ENCODE peak calls at places on chromosomes 7 and 10, in four cellular contexts. Q is cardiac septum, A is AG09309, W is Ammon's horn. L is an unnamed sample.

GRCh38 chr7:135197343-135197742 is 14.0 kb downstream of the WDR91 start:
- DNase-seq in Q (no peak), A (no peak), W (no peak), L (no peak)

GRCh38 chr10:112295853-112296830 is 12.9 kb downstream of the TECTB start:
- DNase-seq in Q (no peak), A (peak; percentile 55), W (peak; percentile 48), L (no peak)

GRCh38 chr10:132904169-132904813 is 38.1 kb downstream of the CFAP46 start:
- DNase-seq in Q (no peak), A (no peak), W (peak; percentile 28), L (no peak)

GRCh38 chr7:157467496-157468212 is 130.8 kb downstream of the DNAJB6 start:
- DNase-seq in Q (peak; percentile 62), A (no peak), W (no peak), L (no peak)

GRCh38 chr10:102261196-102261595 is 15.9 kb downstream of the GBF1 start:
- DNase-seq in Q (no peak), A (no peak), W (no peak), L (no peak)

GRCh38 chr10:43259248-43259980 is 7.5 kb downstream of the RASGEF1A start:
- DNase-seq in Q (peak; percentile 71), A (no peak), W (no peak), L (peak; percentile 79)

GRCh38 chr7:26648429-26649015 is 215.9 kb downstream of the SKAP2 start:
- DNase-seq in Q (no peak), A (peak; percentile 28), W (no peak), L (no peak)

GRCh38 chr10:62093863-62094291 is 174.8 kb downstream of the RTKN2 start:
- DNase-seq in Q (no peak), A (peak; percentile 71), W (no peak), L (no peak)

GRCh38 chr7:135200824-135201331 is 10.4 kb downstream of the WDR91 start:
- DNase-seq in Q (no peak), A (no peak), W (no peak), L (peak; percentile 3)

GRCh38 chr7:44286182-44286617 is 39.2 kb downstream of the CAMK2B start:
- DNase-seq in Q (peak; percentile 71), A (no peak), W (no peak), L (no peak)

GRCh38 chr10:74924251-74924954 is 98.0 kb downstream of the KAT6B start:
- DNase-seq in Q (no peak), A (peak; percentile 91), W (peak; percentile 24), L (no peak)

GRCh38 chr10:30818854-30819253 is 189.3 kb upstream of the LYZL2 start:
- DNase-seq in Q (no peak), A (no peak), W (no peak), L (no peak)

GRCh38 chr10:106540606-106541005 is 623.9 kb downstream of the SORCS1 start:
- DNase-seq in Q (no peak), A (no peak), W (no peak), L (no peak)

GRCh38 chr10:2812631-2813030 is 254.7 kb upstream of the PFKP start:
- DNase-seq in Q (no peak), A (no peak), W (no peak), L (no peak)

GRCh38 chr7:45972629-45973312 is 51.7 kb upstream of the IGFBP3 start:
- DNase-seq in Q (no peak), A (no peak), W (no peak), L (peak; percentile 86)

GRCh38 chr10:89537361-89537760 is 2.0 kb upstream of the SLC16A12 start:
- DNase-seq in Q (no peak), A (no peak), W (no peak), L (no peak)

GRCh38 chr7:127905491-127906330 is 125.5 kb downstream of the LRRC4 start:
- DNase-seq in Q (no peak), A (no peak), W (no peak), L (no peak)

GRCh38 chr10:104642311-104643022 is 1.4 kb downstream of the SORCS3 start:
- DNase-seq in Q (no peak), A (no peak), W (peak; percentile 80), L (peak; percentile 85)

GRCh38 chr7:27110163-27110976 is 7.9 kb upstream of the HOXA2 start:
- DNase-seq in Q (peak; percentile 66), A (no peak), W (no peak), L (peak; percentile 90)

GRCh38 chr7:30327813-30328212 is 43.4 kb downstream of the ZNRF2 start:
- DNase-seq in Q (no peak), A (no peak), W (no peak), L (no peak)

GRCh38 chr7:79403451-79403850 is 50.0 kb downstream of the MAGI2 start:
- DNase-seq in Q (no peak), A (no peak), W (no peak), L (no peak)

GRCh38 chr7:38330861-38331709 is 57.6 kb upstream of the TARP start:
- DNase-seq in Q (no peak), A (no peak), W (no peak), L (peak; percentile 78)

GRCh38 chr10:123068098-123068853 is 59.5 kb downstream of the ACADSB start:
- DNase-seq in Q (no peak), A (no peak), W (no peak), L (no peak)

GRCh38 chr7:136958016-136958415 is 89.6 kb downstream of the CHRM2 start:
- DNase-seq in Q (no peak), A (no peak), W (no peak), L (no peak)

GRCh38 chr10:79192677-79193003 is 123.9 kb downstream of the ZMIZ1 start:
- DNase-seq in Q (no peak), A (no peak), W (no peak), L (no peak)

GRCh38 chr10:74754397-74754796 is 72.0 kb upstream of the KAT6B start:
- DNase-seq in Q (no peak), A (peak; percentile 5), W (no peak), L (no peak)

L was measured in esophagus muscularis mucosa.